ENCODE peak calls at places on chromosomes 3 and 15, in six cellular contexts. A is choroid plexus epithelial cell, R is mucosa of descending colon, W is endothelial cell, Z is suprapubic skin, Y is heart left ventricle. E is an unnamed sample.

GRCh38 chr3:127768346-127769008 is 53.8 kb downstream of the MGLL start:
- DNase-seq in Z (no peak), Y (no peak), W (no peak), R (no peak), A (peak), E (peak)

GRCh38 chr3:85960793-85961192 is 1002.0 kb downstream of the CADM2 start:
- DNase-seq in R (no peak), W (no peak), A (no peak), Z (no peak), Y (no peak), E (no peak)

GRCh38 chr3:4595709-4596108 is 102.6 kb downstream of the ITPR1 start:
- DNase-seq in Z (no peak), R (no peak), Y (no peak), W (no peak), A (no peak), E (no peak)

GRCh38 chr15:82301296-82302016 is 38.8 kb downstream of the SAXO2 start:
- DNase-seq in Z (no peak), R (no peak), A (no peak), W (no peak), Y (no peak), E (no peak)

GRCh38 chr15:54033954-54034458 is 55.8 kb downstream of the UNC13C start:
- DNase-seq in Z (no peak), Y (no peak), R (no peak), A (no peak), W (no peak), E (no peak)

GRCh38 chr15:66774001-66774814 is 72.2 kb downstream of the SMAD6 start:
- DNase-seq in R (peak), Z (peak), A (peak), W (peak), Y (peak), E (peak)

GRCh38 chr3:48034000-48034516 is 17.8 kb upstream of the MAP4 start:
- DNase-seq in A (peak), W (no peak), R (no peak), Z (no peak), Y (no peak), E (peak)

GRCh38 chr3:19436746-19437145 is 288.4 kb downstream of the KCNH8 start:
- DNase-seq in Y (no peak), R (no peak), Z (no peak), A (no peak), W (no peak), E (no peak)

GRCh38 chr3:128784228-128784627 is 58.2 kb downstream of the RAB7A start:
- DNase-seq in Y (peak), W (peak), R (no peak), A (peak), Z (no peak), E (peak)

GRCh38 chr3:78430741-78431140 is 1337.1 kb downstream of the ROBO1 start:
- DNase-seq in R (no peak), A (peak), W (no peak), Y (no peak), Z (no peak), E (no peak)

GRCh38 chr3:169454060-169454317 is 209.5 kb downstream of the MECOM start:
- DNase-seq in A (no peak), W (no peak), R (no peak), Y (no peak), Z (no peak), E (no peak)

GRCh38 chr3:18812316-18812715 is 336.0 kb upstream of the KCNH8 start:
- DNase-seq in A (peak), Y (no peak), R (no peak), Z (no peak), W (no peak), E (peak)

GRCh38 chr15:96339662-96340347 is 9.3 kb downstream of the NR2F2 start:
- DNase-seq in A (peak), W (no peak), Z (no peak), R (no peak), Y (no peak), E (no peak)

GRCh38 chr3:150253622-150254021 is 154.5 kb upstream of the TSC22D2 start:
- DNase-seq in R (no peak), Y (no peak), Z (no peak), W (no peak), A (no peak), E (peak)

GRCh38 chr3:12707425-12707824 is 43.5 kb upstream of the RAF1 start:
- DNase-seq in W (no peak), Z (no peak), R (no peak), Y (no peak), A (peak), E (no peak)

GRCh38 chr15:32952062-32952461 is 234.3 kb downstream of the GREM1 start:
- DNase-seq in Z (no peak), W (no peak), A (no peak), Y (no peak), R (no peak), E (no peak)

GRCh38 chr3:110526732-110527727 is 544.6 kb upstream of the NECTIN3 start:
- DNase-seq in W (no peak), Y (no peak), R (no peak), Z (no peak), A (peak), E (peak)

GRCh38 chr3:189142527-189142926 is 29.2 kb upstream of the TPRG1 start:
- DNase-seq in R (no peak), Y (no peak), A (no peak), Z (no peak), W (no peak), E (no peak)

GRCh38 chr3:1908651-1909445 is 189.8 kb upstream of the CNTN4 start:
- DNase-seq in R (no peak), W (no peak), Y (no peak), A (no peak), Z (no peak), E (no peak)

GRCh38 chr15:89358755-89359439 is 24.3 kb upstream of the POLG start:
- DNase-seq in Y (peak), A (peak), R (peak), Z (peak), W (peak), E (peak)

GRCh38 chr3:156668073-156668763 is 6.2 kb upstream of the TIPARP start:
- DNase-seq in R (no peak), W (no peak), Z (no peak), A (peak), Y (no peak), E (peak)

GRCh38 chr15:66165856-66166255 is 87.7 kb downstream of the MEGF11 start:
- DNase-seq in Z (no peak), W (no peak), A (no peak), R (no peak), Y (peak), E (no peak)

GRCh38 chr3:197960694-197961581 is 921 bp downstream of the LMLN start:
- DNase-seq in R (no peak), Y (no peak), Z (peak), A (peak), W (no peak), E (peak)

GRCh38 chr3:187811580-187812250 is 66.4 kb upstream of the BCL6 start:
- DNase-seq in W (no peak), R (no peak), A (peak), Z (no peak), Y (no peak), E (no peak)

GRCh38 chr3:126711361-126711760 is 7.3 kb downstream of the CHCHD6 start:
- DNase-seq in R (no peak), Z (no peak), W (no peak), A (peak), Y (no peak), E (no peak)

GRCh38 chr3:185724761-185725160 is 100.1 kb downstream of the IGF2BP2 start:
- DNase-seq in Y (no peak), R (no peak), Z (no peak), W (no peak), A (peak), E (no peak)

GRCh38 chr15:48577495-48577894 is 68.0 kb downstream of the FBN1 start:
- DNase-seq in Y (no peak), Z (no peak), W (no peak), A (no peak), R (no peak), E (no peak)

GRCh38 chr3:27022096-27022761 is 347.0 kb downstream of the NEK10 start:
- DNase-seq in A (no peak), Z (no peak), W (no peak), Y (no peak), R (no peak), E (no peak)
- TF ChIP-seq CTCF in A (no peak), Z (no peak), W (no peak), Y (no peak), R (no peak), E (no peak)

GRCh38 chr3:184471439-184471838 is 90.1 kb upstream of the EPHB3 start:
- DNase-seq in A (no peak), Y (no peak), R (no peak), W (no peak), Z (no peak), E (no peak)
- TF ChIP-seq CTCF in A (no peak), Y (no peak), R (no peak), W (no peak), Z (no peak), E (no peak)

DNA sequence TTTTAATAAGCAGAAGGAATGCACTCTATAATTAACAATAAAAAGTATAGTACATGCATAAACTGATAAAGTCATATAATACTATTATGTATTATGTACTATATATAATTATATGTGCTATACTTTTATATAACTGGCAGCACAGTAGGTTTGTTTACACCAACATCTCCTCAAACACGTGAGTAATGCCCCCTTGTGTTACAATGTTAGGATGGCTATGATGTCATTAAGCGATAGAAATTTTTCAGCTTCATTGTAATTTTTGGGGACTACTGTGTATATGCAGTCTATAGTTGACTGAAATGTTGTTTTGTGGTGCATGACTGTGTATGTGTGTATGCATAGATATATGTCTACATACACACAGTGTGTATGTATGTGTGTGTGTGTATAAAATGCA is 100.6 kb downstream of the SLMAP start:
- DNase-seq in R (no peak), A (peak), Z (no peak), Y (no peak), W (no peak), E (no peak)
- TF ChIP-seq CTCF in R (no peak), A (peak), Z (no peak), Y (peak), W (peak), E (no peak)

DNA sequence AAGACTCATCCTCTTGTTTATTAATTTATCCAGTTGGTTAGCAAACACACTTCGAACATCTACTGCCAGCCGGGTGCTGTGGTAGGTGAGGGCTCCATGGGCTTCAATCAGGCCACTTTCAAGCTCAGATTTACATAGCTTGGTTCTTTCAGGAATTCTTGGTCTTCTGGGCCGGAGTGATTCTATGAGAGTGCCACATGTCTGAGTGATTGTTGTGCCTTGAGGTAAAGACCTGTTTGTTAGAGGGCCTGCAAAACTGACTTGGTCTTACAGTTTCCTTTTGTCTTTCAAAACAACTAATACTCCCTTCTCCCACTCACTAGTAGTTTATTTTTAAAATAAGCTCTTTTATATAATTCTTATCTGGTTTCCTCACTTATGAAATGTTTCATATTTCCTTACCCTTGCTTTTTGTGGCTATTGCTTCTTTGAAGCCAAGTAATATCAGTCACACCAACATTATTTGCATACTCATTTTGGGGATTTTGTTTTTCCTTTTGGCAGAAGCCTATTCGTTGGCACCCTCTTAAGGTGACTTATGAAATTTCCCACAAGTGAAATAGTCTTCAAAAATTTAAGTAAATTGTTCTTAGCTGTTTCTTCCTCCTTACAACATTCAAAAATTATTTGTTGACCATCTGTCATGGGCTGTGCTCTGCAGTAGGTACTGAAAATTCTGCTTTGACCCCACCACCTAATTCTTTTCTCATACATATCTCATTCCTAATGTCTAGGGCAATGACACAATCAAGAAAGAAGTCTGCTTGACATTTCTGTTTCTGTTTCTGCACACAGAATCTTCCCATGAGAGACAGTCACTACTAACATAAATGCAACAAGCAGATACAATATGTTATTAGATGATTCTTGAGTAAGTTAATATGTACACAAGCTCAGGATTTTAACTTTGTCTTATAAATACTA is 120.2 kb downstream of the LRRC28 start:
- DNase-seq in A (peak), Y (no peak), R (no peak), Z (no peak), W (no peak), E (no peak)
- TF ChIP-seq CTCF in A (peak), Y (no peak), R (no peak), Z (no peak), W (no peak), E (no peak)

GRCh38 chr3:136576279-136577009 is 175.7 kb downstream of the STAG1 start:
- DNase-seq in R (no peak), A (no peak), Y (no peak), W (no peak), Z (no peak), E (no peak)
- TF ChIP-seq CTCF in R (no peak), A (no peak), Y (no peak), W (no peak), Z (no peak), E (no peak)

DNA sequence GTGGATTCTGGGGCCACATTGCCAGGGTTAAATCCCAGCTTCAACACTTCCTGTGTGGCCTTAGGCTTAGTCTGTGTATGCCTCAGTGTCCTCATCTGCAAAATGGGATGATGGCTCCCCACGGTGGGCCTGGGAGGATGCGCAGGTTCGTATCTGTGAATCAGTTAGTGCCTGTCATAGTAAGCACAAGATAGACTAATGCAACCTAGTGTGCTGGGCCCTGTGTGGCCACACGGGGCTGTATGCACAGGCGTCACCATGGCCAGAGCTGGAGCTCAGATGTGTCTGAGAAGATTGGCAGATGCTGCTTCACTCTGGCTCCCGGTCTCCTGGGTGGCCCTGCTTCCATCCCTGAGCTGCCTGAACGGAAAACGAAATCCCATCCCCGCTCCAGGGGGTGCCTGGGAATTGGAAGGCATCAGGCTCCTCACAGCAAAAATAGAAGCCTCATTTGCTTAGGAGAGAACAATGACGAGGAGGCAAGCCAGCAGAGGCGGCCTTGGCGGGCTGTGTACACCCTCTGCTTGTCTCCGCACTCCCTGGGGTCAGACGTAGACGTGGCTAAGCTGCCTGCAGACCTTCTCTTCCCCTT is 103.6 kb downstream of the APBA2 start:
- DNase-seq in R (no peak), A (peak), Y (no peak), Z (no peak), W (peak), E (no peak)
- TF ChIP-seq CTCF in R (no peak), A (peak), Y (no peak), Z (no peak), W (no peak), E (no peak)

GRCh38 chr15:68818671-68819450 is 1.8 kb downstream of the ANP32A start:
- DNase-seq in W (peak), R (peak), A (peak), Y (peak), Z (peak), E (peak)

GRCh38 chr15:68817304-68818087 is 3.2 kb downstream of the ANP32A start:
- DNase-seq in Z (peak), Y (peak), A (peak), W (peak), R (peak), E (peak)

GRCh38 chr15:68816795-68817303 is 3.8 kb downstream of the ANP32A start:
- DNase-seq in R (no peak), W (no peak), A (peak), Z (no peak), Y (no peak), E (peak)

GRCh38 chr15:68819451-68820204 is 1.1 kb downstream of the ANP32A start:
- DNase-seq in A (peak), R (peak), Z (no peak), Y (peak), W (peak), E (peak)

DNA sequence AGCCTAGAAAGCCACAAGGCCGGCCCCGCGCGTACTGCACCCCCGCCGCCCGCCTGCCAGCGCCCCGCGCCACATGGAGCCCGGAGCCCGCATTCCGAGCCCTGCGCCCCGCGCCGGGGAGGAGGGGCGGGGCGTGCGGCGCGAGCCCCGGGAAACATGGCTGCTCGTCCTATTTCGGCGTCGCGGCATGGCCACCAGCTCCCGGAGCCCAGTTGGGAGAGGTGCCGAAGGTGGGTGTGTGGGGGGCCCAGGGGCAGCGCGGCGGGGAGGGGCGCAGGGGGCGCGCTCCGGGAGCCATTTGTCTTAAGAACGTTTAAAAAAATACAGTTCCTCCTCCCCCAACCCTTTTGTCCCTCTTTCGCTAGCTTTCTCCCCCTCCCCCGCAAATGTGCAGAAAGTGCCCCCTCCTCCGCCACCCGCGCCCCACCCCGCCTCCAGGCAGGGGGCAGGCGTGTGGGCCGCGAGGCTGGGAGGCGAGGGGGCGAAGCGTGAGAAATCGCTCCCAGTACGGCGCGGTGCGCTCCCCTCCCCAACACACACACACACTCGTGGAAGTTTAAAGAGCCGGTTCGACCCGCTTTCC is 2.5 kb downstream of the ANP32A start:
- DNase-seq in Y (peak), A (peak), W (peak), Z (peak), R (peak), E (peak)
- TF ChIP-seq CTCF in Y (no peak), A (no peak), W (no peak), Z (no peak), R (no peak), E (no peak)

E was measured in Calu3.